ENCODE peak calls at places on chromosomes 7 and 10, in four cellular contexts. N is fibroblast of lung, P is mammary epithelial cell, U is left lung. K is an unnamed sample.

GRCh38 chr7:118870187-118870586 is 645.7 kb downstream of the ANKRD7 start:
- DNase-seq in N (peak; percentile 23), P (peak; percentile 32), U (no peak), K (no peak)

GRCh38 chr10:34184901-34185386 is 630.2 kb downstream of the PARD3 start:
- DNase-seq in N (no peak), P (no peak), U (no peak), K (no peak)

GRCh38 chr7:127654404-127655392 is 2.7 kb downstream of the SND1 start:
- DNase-seq in N (peak; percentile 16), P (peak; percentile 10), U (no peak), K (no peak)

GRCh38 chr10:125159486-125159931 is 854 bp downstream of the CTBP2 start:
- DNase-seq in N (no peak), P (no peak), U (no peak), K (peak; percentile 12)

GRCh38 chr10:125878957-125879835 is 1.9 kb downstream of the DHX32 start:
- DNase-seq in N (peak; percentile 93), P (peak; percentile 92), U (no peak), K (peak; percentile 67)

GRCh38 chr7:38751416-38751815 is 120.2 kb upstream of the AMPH start:
- DNase-seq in N (no peak), P (no peak), U (no peak), K (peak; percentile 53)

GRCh38 chr10:680745-681144 is 8.7 kb downstream of the DIP2C start:
- DNase-seq in N (no peak), P (no peak), U (no peak), K (no peak)

GRCh38 chr10:100653957-100654834 is 91.2 kb upstream of the PAX2 start:
- DNase-seq in N (peak; percentile 33), P (no peak), U (no peak), K (peak; percentile 20)

GRCh38 chr10:89115876-89116627 is 91.1 kb downstream of the CH25H start:
- DNase-seq in N (peak; percentile 51), P (peak; percentile 80), U (no peak), K (peak; percentile 81)

GRCh38 chr10:88117869-88118632 is 254.6 kb downstream of the PTEN start:
- DNase-seq in N (no peak), P (no peak), U (no peak), K (no peak)

GRCh38 chr7:43954524-43955228 is 28.4 kb downstream of the UBE2D4 start:
- DNase-seq in N (peak; percentile 66), P (peak; percentile 66), U (no peak), K (peak; percentile 60)

GRCh38 chr10:69848454-69848853 is 46.7 kb downstream of the COL13A1 start:
- DNase-seq in N (no peak), P (no peak), U (no peak), K (no peak)

GRCh38 chr7:134693256-134693655 is 46.6 kb downstream of the BPGM start:
- DNase-seq in N (peak; percentile 77), P (peak; percentile 94), U (no peak), K (peak; percentile 93)

GRCh38 chr7:12893292-12893691 is 205.9 kb downstream of the ARL4A start:
- DNase-seq in N (no peak), P (no peak), U (no peak), K (peak; percentile 80)

GRCh38 chr7:97016392-97017196 is 8.0 kb downstream of the DLX5 start:
- DNase-seq in N (no peak), P (no peak), U (no peak), K (no peak)

GRCh38 chr7:108007762-108008161 is 4.8 kb upstream of the LAMB1 start:
- DNase-seq in N (no peak), P (no peak), U (no peak), K (no peak)

GRCh38 chr10:74641659-74642058 is 184.7 kb upstream of the KAT6B start:
- DNase-seq in N (no peak), P (no peak), U (no peak), K (no peak)

GRCh38 chr10:48811461-48811860 is 126.8 kb downstream of the WDFY4 start:
- DNase-seq in N (no peak), P (peak; percentile 49), U (no peak), K (peak; percentile 13)

DNA sequence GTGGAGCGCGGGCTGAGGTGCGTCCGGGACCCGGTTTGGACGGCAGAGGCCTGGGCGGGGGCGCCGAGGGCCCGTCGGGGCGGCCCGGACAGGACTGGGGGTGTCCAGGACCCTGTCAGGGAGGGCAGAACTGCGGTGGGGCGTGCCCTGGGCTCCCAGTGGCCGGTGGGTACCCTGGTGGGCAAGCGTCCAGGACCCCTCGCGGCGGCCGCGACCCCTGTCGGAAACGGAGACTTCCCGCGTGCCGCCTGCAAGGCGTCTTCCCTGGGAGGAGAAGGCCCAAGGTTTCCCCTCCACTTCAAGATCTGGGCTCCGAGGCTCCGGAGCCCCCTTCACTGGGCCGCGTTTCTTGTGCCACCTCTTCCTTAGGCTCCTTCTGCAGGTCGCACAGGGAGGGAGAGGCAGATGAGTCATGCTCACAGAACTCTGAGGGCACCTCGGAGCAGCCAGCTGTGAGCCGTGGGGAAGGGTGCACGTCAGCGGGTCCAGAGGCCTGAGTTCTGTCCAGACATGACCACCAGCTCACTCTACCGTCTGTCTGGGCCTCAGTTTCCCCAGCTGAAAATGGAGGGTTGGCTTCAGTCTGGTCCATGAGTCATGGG is 536 bp downstream of the ALOX5 start:
- DNase-seq in N (no peak), P (peak; percentile 29), U (peak; percentile 52), K (no peak)
- H3K4me3 ChIP-seq in N (no peak overlapping the region), P (peak overlapping the region; percentile 34), U (peak overlapping the region; percentile 43), K (no peak overlapping the region)

GRCh38 chr10:65550761-65551160 is 1375.1 kb upstream of the LRRTM3 start:
- DNase-seq in N (no peak), P (no peak), U (no peak), K (no peak)

GRCh38 chr10:65559369-65559768 is 1366.5 kb upstream of the LRRTM3 start:
- DNase-seq in N (no peak), P (no peak), U (no peak), K (no peak)

GRCh38 chr10:65556006-65556405 is 1369.8 kb upstream of the LRRTM3 start:
- DNase-seq in N (no peak), P (no peak), U (no peak), K (no peak)

DNA sequence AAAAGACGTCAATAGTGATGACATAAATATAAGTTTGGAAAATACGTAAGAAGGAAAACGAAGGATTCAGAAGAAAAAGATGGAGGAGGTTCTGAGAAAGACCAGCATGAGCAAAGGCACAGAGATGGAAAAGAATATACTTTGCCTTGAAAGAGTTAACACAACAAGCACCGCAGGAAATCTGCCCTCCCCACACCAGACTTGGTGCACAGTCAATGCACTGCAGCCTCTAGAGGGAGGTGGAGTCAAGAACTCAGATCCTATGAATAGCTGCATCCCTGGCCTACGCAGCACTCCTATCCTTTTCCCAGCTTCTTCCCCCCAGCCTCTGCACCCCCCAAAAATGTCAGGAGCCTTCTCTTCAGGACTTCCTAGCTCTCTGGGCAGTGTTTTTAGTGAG is 1370.6 kb upstream of the LRRTM3 start:
- DNase-seq in N (no peak), P (no peak), U (no peak), K (no peak)
- TF ChIP-seq CTCF in N (no peak), P (peak; percentile 36), U (no peak), K (no peak)

GRCh38 chr10:129097776-129098175 is 369.3 kb upstream of the MGMT start:
- DNase-seq in N (peak; percentile 42), P (no peak), U (no peak), K (no peak)

GRCh38 chr10:129094813-129095212 is 372.2 kb upstream of the MGMT start:
- DNase-seq in N (no peak), P (no peak), U (no peak), K (no peak)

GRCh38 chr10:129094233-129094632 is 372.8 kb upstream of the MGMT start:
- DNase-seq in N (no peak), P (no peak), U (no peak), K (no peak)

GRCh38 chr10:129096340-129096984 is 370.6 kb upstream of the MGMT start:
- DNase-seq in N (peak; percentile 100), P (no peak), U (no peak), K (peak; percentile 48)

DNA sequence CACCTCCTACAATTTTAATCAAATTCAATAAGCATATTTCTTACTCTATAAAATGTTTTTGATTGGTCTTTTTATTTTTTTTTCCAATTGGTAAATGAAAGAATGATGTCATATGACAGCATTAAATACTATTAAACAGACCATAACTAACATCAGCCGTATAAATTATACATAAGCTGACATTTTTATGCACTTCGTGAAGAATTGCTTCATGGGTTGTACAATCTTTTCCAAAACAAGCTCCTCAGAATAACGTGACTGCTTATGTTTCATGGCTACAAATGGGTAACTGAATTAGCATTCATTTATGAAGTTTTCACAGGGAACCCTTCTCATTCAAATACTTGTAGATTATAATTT is 371.1 kb upstream of the MGMT start:
- DNase-seq in N (no peak), P (no peak), U (no peak), K (peak; percentile 7)
- H3K4me3 ChIP-seq in N (no peak overlapping the region), P (no peak overlapping the region), U (no peak overlapping the region), K (no peak overlapping the region)

DNA sequence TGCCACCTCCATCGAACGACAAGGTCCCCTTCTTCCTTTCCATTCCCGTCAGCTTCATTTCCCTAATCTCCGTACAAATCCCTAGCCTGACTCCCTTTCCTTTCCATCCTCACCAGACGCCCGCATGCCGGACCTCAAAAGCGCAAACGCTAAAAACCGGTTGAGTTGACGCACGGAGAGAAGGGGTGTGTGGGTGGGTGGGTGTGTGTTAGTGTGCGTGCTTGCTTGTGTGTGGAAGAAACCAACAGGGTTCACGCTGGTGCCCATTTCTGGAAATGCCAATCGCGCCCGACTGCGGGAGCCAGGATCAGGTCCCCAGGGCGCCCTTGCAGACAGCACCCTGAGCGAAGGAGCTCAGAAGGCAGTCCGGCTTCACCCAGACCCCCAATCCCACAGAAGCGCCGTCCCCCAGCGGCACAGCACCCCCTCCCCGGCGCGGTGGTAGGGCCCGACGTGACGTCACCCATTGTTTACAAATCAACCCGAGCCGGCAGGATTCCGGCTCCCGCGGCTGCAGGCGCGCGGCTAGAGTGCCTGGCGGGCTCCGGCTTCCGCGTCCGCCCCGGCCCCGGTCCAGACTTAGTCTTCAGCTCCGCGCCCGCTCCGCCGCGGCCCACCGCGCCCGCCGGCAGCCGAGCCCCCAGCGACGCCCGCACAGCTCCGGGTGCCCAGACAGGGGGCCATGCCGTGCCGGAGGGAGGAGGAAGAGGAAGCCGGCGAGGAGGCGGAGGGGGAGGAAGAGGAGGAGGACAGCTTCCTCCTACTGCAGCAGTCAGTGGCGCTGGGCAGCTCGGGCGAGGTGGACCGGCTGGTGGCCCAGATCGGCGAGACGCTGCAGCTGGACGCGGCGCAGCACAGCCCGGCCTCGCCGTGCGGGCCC is at the start of gene FRAT1:
- DNase-seq in N (peak; percentile 92), P (peak; percentile 89), U (peak; percentile 90), K (peak; percentile 89)
- TF ChIP-seq CTCF in N (no peak), P (no peak), U (no peak), K (no peak)

GRCh38 chr7:27130540-27131389 is at the start of gene HOXA4:
- DNase-seq in N (peak; percentile 89), P (peak; percentile 89), U (peak; percentile 92), K (peak; percentile 89)

GRCh38 chr7:27128034-27128433 is 2.5 kb downstream of the HOXA4 start:
- DNase-seq in N (peak; percentile 86), P (no peak), U (no peak), K (no peak)

GRCh38 chr7:27126596-27127327 is 3.8 kb downstream of the HOXA4 start:
- DNase-seq in N (no peak), P (no peak), U (no peak), K (no peak)

GRCh38 chr7:27129729-27130539 is 623 bp downstream of the HOXA4 start:
- DNase-seq in N (no peak), P (no peak), U (peak; percentile 29), K (peak; percentile 37)

GRCh38 chr7:27128776-27129728 is 1.5 kb downstream of the HOXA4 start:
- DNase-seq in N (no peak), P (no peak), U (no peak), K (no peak)
- H3K4me3 ChIP-seq in N (peak overlapping the region; percentile 34), P (no peak overlapping the region), U (peak overlapping the region; percentile 19), K (peak overlapping the region; percentile 65)